ENCODE peak calls at places on chromosome X, in five cellular contexts. Y is A549, X is lung, O is foreskin keratinocyte, U is cardiac muscle cell. J is an unnamed sample.

GRCh38 chrX:155876704-155877103 is 4.4 kb upstream of the VAMP7 start:
- DNase-seq in Y (no peak), X (no peak), O (no peak), U (no peak), J (no peak)

GRCh38 chrX:40096395-40097091 is 1.2 kb downstream of the BCOR start:
- DNase-seq in Y (no peak), X (no peak), O (no peak), U (peak), J (no peak)

GRCh38 chrX:52923781-52924241 is 26.7 kb downstream of the FAM156B start:
- DNase-seq in Y (peak), X (no peak), O (peak), U (peak), J (peak)

GRCh38 chrX:17738002-17738713 is 865 bp downstream of the SCML1 start:
- DNase-seq in Y (peak), X (peak), O (peak), U (peak), J (peak)

GRCh38 chrX:7170903-7171302 is 22.9 kb upstream of the PUDP start:
- DNase-seq in Y (peak), X (peak), O (no peak), U (peak), J (peak)

GRCh38 chrX:11530621-11531020 is 135.1 kb downstream of the ARHGAP6 start:
- DNase-seq in Y (no peak), X (no peak), O (no peak), U (no peak), J (no peak)

GRCh38 chrX:37652053-37652452 is 33.5 kb upstream of the XK start:
- DNase-seq in Y (no peak), X (no peak), O (peak), U (no peak), J (no peak)

GRCh38 chrX:8803326-8803725 is 2.1 kb upstream of the FAM9A start:
- DNase-seq in Y (no peak), X (no peak), O (no peak), U (no peak), J (no peak)

GRCh38 chrX:2457289-2458133 is 43.3 kb downstream of the DHRSX start:
- DNase-seq in Y (peak), X (no peak), O (no peak), U (no peak), J (peak)
- H3K27ac ChIP-seq in Y (no peak), X (no peak), O (no peak), U (no peak), J (no peak)

GRCh38 chrX:49951524-49952193 is 29.3 kb downstream of the CLCN5 start:
- DNase-seq in Y (no peak), X (no peak), O (no peak), U (peak), J (no peak)
- H3K27ac ChIP-seq in Y (no peak), X (no peak), O (no peak), U (peak), J (no peak)

DNA sequence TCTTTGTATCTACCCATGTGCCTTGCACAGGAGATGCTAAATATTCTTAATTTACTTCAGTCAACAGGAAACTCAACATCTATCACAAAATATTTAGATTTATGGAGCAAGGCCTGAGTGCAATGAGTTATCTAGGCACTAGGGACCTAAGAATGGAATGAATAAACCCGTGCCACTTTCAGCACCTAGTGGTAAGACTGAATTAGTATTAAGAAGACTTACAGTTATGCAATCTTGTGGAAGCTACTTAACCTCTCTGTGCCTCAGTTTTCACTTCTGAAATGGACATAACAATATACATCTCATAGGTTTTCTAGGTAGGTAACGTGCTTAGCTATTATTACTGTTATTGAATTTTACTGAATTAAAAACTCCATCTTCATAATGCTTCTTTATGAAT is 144.6 kb upstream of the MAP3K15 start:
- DNase-seq in Y (peak), X (no peak), O (no peak), U (peak), J (peak)
- H3K27ac ChIP-seq in Y (no peak), X (no peak), O (no peak), U (no peak), J (no peak)

DNA sequence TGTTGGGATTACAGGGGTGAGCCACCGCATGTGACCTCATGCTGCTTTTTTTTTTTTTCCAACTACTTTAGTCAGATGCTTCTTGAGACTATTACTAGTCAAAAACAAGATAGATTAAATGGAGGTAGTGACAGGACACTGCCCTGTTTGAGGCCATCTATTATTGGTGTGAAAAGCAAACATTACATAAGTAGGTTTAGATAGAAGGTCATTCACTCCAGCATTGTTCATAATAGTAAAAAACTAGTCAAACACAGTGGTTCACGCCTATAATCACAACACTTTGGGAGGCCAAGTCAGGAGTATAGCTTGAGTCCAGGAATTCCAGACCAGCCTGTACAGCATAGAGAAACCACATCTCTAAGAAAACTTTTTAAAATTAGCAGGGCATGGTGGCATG is 16.3 kb downstream of the XIAP start:
- DNase-seq in Y (no peak), X (no peak), O (no peak), U (no peak), J (no peak)
- H3K27ac ChIP-seq in Y (no peak), X (no peak), O (no peak), U (no peak), J (no peak)

GRCh38 chrX:65513610-65514009 is 21.0 kb downstream of the LAS1L start:
- DNase-seq in Y (no peak), X (no peak), O (no peak), U (no peak), J (no peak)
- H3K27ac ChIP-seq in Y (no peak), X (no peak), O (no peak), U (no peak), J (no peak)

GRCh38 chrX:50814701-50815476 is 895 bp upstream of the SHROOM4 start:
- DNase-seq in Y (no peak), X (no peak), O (no peak), U (peak), J (no peak)
- H3K27ac ChIP-seq in Y (no peak), X (peak), O (no peak), U (no peak), J (no peak)